ENCODE peak calls at places on chromosomes 12 and 14, in five cellular contexts. F is tibial nerve; D is activated CD8-positive, alpha-beta T cell treated with anti-CD3 and anti-CD28 coated beads for 36 hours; I is RWPE1; M is ovary. L is an unnamed sample.

GRCh38 chr12:94286580-94287244 is 138.3 kb downstream of the PLXNC1 start:
- DNase-seq in F (no peak), D (no peak), I (no peak), M (no peak), L (no peak)

GRCh38 chr12:33977887-33978286 is 44.4 kb upstream of the ALG10 start:
- DNase-seq in F (no peak), D (no peak), I (no peak), M (no peak), L (no peak)

GRCh38 chr14:98761993-98762392 is 510.0 kb downstream of the BCL11B start:
- DNase-seq in F (no peak), D (no peak), I (no peak), M (no peak), L (no peak)

GRCh38 chr14:75359098-75359497 is 68.7 kb upstream of the JDP2 start:
- DNase-seq in F (no peak), D (no peak), I (no peak), M (no peak), L (no peak)

GRCh38 chr14:64074961-64075619 is 219.1 kb downstream of the ESR2 start:
- DNase-seq in F (no peak), D (no peak), I (peak), M (no peak), L (no peak)

GRCh38 chr12:123034865-123035264 is 54.4 kb downstream of the ARL6IP4 start:
- DNase-seq in F (no peak), D (peak), I (peak), M (no peak), L (no peak)

GRCh38 chr14:95515080-95515489 is 1.4 kb downstream of the SYNE3 start:
- DNase-seq in F (no peak), D (peak), I (no peak), M (peak), L (peak)

GRCh38 chr12:108564724-108565123 is 2.3 kb downstream of the ISCU start:
- DNase-seq in F (no peak), D (no peak), I (no peak), M (no peak), L (no peak)

GRCh38 chr12:1830981-1831930 is 10.9 kb downstream of the LRTM2 start:
- DNase-seq in F (no peak), D (peak), I (peak), M (peak), L (peak)

GRCh38 chr14:92902191-92902590 is 20.8 kb upstream of the CHGA start:
- DNase-seq in F (no peak), D (no peak), I (no peak), M (no peak), L (no peak)

GRCh38 chr12:80200414-80200813 is 101.1 kb downstream of the OTOGL start:
- DNase-seq in F (no peak), D (no peak), I (no peak), M (no peak), L (no peak)

GRCh38 chr12:113847856-113848255 is 118.3 kb downstream of the RBM19 start:
- DNase-seq in F (no peak), D (no peak), I (no peak), M (no peak), L (no peak)

GRCh38 chr12:24960222-24960855 is 11.4 kb upstream of the BCAT1 start:
- DNase-seq in F (no peak), D (peak), I (peak), M (no peak), L (peak)

GRCh38 chr14:104136472-104137296 is 1.7 kb upstream of the KIF26A start:
- DNase-seq in F (no peak), D (peak), I (no peak), M (peak), L (no peak)

GRCh38 chr12:101459642-101460346 is 15.3 kb upstream of the SPIC start:
- DNase-seq in F (peak), D (no peak), I (peak), M (no peak), L (no peak)

GRCh38 chr12:20475542-20475941 is 107.2 kb downstream of the PDE3A start:
- DNase-seq in F (no peak), D (no peak), I (no peak), M (no peak), L (no peak)

GRCh38 chr12:120468271-120468845 is 1.2 kb downstream of the SRSF9 start:
- DNase-seq in F (no peak), D (peak), I (peak), M (peak), L (peak)

GRCh38 chr12:92094751-92095161 is 50.9 kb downstream of the BTG1 start:
- DNase-seq in F (no peak), D (no peak), I (peak), M (no peak), L (no peak)

GRCh38 chr12:114430306-114430705 is 24.4 kb upstream of the TBX5 start:
- DNase-seq in F (no peak), D (no peak), I (no peak), M (no peak), L (no peak)

GRCh38 chr12:27012239-27012981 is 1.8 kb downstream of the TM7SF3 start:
- DNase-seq in F (no peak), D (no peak), I (no peak), M (no peak), L (no peak)

GRCh38 chr12:27014085-27014858 is at the start of gene TM7SF3:
- DNase-seq in F (peak), D (peak), I (peak), M (peak), L (peak)

GRCh38 chr12:27012982-27013255 is 1.3 kb downstream of the TM7SF3 start:
- DNase-seq in F (no peak), D (no peak), I (no peak), M (no peak), L (no peak)

GRCh38 chr12:27014859-27015729 is 910 bp upstream of the TM7SF3 start:
- DNase-seq in F (no peak), D (no peak), I (no peak), M (no peak), L (no peak)

DNA sequence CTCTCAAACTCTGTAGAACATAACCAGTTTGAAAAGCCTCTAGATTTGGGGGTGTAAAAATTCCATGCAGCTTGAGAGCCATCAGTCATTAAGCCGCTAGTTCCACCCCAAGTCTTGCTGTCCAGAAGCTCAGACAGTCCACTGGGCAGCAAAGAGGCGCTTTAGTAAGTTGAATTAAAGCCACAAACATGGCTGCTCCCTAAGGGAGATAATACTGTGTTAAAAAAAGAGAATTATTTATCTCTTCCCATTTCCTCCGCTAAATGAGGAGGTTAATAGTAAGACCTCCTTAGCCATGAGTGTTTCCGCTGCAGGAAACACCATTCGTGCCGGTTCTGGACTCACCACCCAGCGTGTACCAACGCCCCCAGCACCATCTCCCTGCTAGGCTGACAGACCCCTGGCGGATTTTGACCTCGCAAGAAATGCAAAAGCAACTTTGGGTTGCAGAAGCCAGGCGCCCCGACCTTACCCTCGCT is 539 bp downstream of the TM7SF3 start:
- DNase-seq in F (no peak), D (peak), I (no peak), M (no peak), L (peak)
- TF ChIP-seq CTCF in F (no peak), D (no peak), I (no peak), M (no peak), L (no peak)

GRCh38 chr12:124992874-124993567 is 424 bp upstream of the BRI3BP start:
- DNase-seq in F (no peak), D (peak), I (peak), M (no peak), L (peak)
- TF ChIP-seq CTCF in F (peak), D (peak), I (peak), M (no peak), L (no peak)

DNA sequence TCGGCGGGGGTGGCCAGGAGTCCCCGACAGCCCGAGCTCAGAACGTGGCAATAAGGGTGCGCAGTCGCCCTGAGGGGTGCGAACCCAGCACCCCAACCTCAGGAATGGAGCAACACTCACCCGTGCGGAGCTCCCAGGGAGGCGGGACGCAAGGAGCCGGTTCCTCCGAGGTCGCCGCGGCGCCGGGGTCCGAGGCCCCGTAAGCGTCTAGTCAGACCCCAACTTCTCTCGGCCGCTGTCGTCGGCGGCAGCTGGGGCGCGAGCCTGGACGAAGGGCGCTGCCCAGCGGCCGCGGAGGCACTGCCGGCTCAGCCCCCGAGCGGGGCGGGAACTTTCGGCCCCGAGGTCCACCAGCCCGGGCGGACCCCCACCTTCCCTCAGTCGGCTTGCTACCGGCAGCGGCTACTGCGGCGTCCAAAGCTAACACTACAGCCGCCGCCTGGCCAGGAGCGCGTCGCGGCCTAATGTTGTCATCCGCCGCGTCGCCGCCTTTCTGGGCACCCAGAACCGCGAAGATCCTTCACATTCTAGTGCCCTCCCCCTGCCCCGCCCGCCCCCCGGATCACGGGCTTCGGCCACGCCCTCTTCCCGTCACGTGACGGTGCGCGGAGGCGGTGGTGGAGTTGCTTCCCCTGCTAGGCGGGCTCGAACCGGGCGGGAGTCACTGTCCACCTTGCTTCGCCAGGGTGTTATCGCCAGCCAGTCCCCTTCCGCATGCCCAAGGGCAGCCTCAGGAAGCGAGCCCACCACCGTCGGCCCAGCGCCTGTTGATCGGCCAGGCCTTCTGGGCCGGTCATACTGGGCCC is at the start of gene OSBPL8:
- DNase-seq in F (peak), D (peak), I (peak), M (peak), L (peak)
- TF ChIP-seq CTCF in F (peak), D (no peak), I (peak), M (peak), L (no peak)

GRCh38 chr12:43805857-43806736 is at the start of gene TWF1:
- DNase-seq in F (peak), D (peak), I (peak), M (peak), L (peak)
- TF ChIP-seq CTCF in F (no peak), D (no peak), I (peak), M (no peak), L (peak)

GRCh38 chr14:47155395-47155794 is 503.8 kb upstream of the RPL10L start:
- DNase-seq in F (no peak), D (no peak), I (no peak), M (no peak), L (no peak)

GRCh38 chr14:47150267-47150666 is 498.7 kb upstream of the RPL10L start:
- DNase-seq in F (no peak), D (no peak), I (no peak), M (no peak), L (no peak)

GRCh38 chr14:47148686-47149085 is 497.1 kb upstream of the RPL10L start:
- DNase-seq in F (no peak), D (no peak), I (no peak), M (no peak), L (no peak)

GRCh38 chr14:47149326-47149725 is 497.7 kb upstream of the RPL10L start:
- DNase-seq in F (no peak), D (no peak), I (no peak), M (no peak), L (no peak)

DNA sequence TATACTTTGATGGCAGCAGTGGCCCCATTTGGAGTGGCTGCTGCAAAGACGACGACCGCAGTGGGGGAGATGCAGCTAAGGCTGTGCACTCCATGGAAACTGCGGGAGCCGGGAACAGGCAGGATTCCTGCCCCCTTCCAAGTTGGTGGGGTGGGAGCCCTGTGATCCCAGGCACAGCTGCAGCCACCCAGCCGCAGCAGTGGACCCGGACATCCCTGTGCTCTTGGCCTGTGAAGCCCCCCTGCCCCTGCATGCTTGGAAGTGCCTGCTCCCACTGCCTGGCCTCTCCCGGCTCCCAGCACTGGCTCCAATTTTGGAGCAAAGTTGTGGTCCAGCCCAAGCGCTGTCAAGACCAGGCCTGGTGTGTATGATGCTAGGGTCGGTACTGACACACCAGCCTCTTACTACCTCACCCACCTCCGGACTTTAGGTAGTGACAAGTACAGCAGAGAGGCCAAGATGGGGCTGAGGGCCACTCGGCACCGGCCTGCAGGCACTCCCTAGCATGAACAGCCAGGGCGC is 502.8 kb upstream of the RPL10L start:
- DNase-seq in F (no peak), D (no peak), I (no peak), M (no peak), L (no peak)
- TF ChIP-seq CTCF in F (no peak), D (no peak), I (no peak), M (no peak), L (no peak)

GRCh38 chr12:5988659-5989116 is 43.6 kb upstream of the ANO2 start:
- DNase-seq in F (peak), D (peak), I (peak), M (peak), L (peak)
- TF ChIP-seq CTCF in F (peak), D (peak), I (peak), M (peak), L (peak)

L was measured in testis.